ENCODE peak calls at places on chromosomes 2 and 18, in five cellular contexts. F is hypothalamus, Q is substantia nigra, X is thoracic aorta, L is C1 segment of cervical spinal cord. V is an unnamed sample.

GRCh38 chr2:131394147-131394931 is 30.4 kb upstream of the RAB6D start:
- DNase-seq in F (no peak), Q (no peak), X (no peak), L (no peak), V (no peak)

GRCh38 chr2:161418715-161419337 is 2.7 kb downstream of the TBR1 start:
- DNase-seq in F (no peak), Q (no peak), X (no peak), L (no peak), V (no peak)

GRCh38 chr2:215136669-215137328 is 1.6 kb downstream of the ABCA12 start:
- DNase-seq in F (no peak), Q (no peak), X (no peak), L (no peak), V (no peak)

GRCh38 chr2:105806994-105807393 is 62.3 kb downstream of the NCK2 start:
- DNase-seq in F (no peak), Q (no peak), X (no peak), L (no peak), V (no peak)

GRCh38 chr18:65260030-65260429 is 490.8 kb upstream of the CDH7 start:
- DNase-seq in F (no peak), Q (no peak), X (no peak), L (no peak), V (no peak)

GRCh38 chr2:129801575-129801974 is 177.9 kb upstream of the RAB6C start:
- DNase-seq in F (no peak), Q (no peak), X (no peak), L (no peak), V (no peak)

GRCh38 chr18:70621710-70622109 is 332.9 kb downstream of the SOCS6 start:
- DNase-seq in F (no peak), Q (no peak), X (no peak), L (no peak), V (no peak)

GRCh38 chr2:58137856-58138255 is 91.2 kb downstream of the VRK2 start:
- DNase-seq in F (no peak), Q (no peak), X (no peak), L (no peak), V (no peak)

GRCh38 chr2:105873721-105874120 is 129.0 kb downstream of the NCK2 start:
- DNase-seq in F (no peak), Q (no peak), X (no peak), L (no peak), V (no peak)

GRCh38 chr18:336753-337152 is 68.9 kb upstream of the THOC1 start:
- DNase-seq in F (no peak), Q (no peak), X (no peak), L (no peak), V (no peak)

GRCh38 chr2:13193075-13193474 is 476.3 kb downstream of the TRIB2 start:
- DNase-seq in F (no peak), Q (no peak), X (no peak), L (no peak), V (no peak)

GRCh38 chr2:13046557-13047165 is 329.9 kb downstream of the TRIB2 start:
- DNase-seq in F (no peak), Q (no peak), X (no peak), L (no peak), V (no peak)

GRCh38 chr2:19488009-19488691 is 129.7 kb upstream of the OSR1 start:
- DNase-seq in F (no peak), Q (no peak), X (no peak), L (no peak), V (no peak)

GRCh38 chr2:235500110-235500760 is 6.4 kb downstream of the AGAP1 start:
- DNase-seq in F (no peak), Q (no peak), X (no peak), L (no peak), V (no peak)

GRCh38 chr18:51234117-51235010 is 36.9 kb upstream of the MEX3C start:
- DNase-seq in F (no peak), Q (no peak), X (no peak), L (no peak), V (no peak)

GRCh38 chr18:79537758-79538157 is 141.8 kb upstream of the CTDP1 start:
- DNase-seq in F (no peak), Q (no peak), X (no peak), L (no peak), V (no peak)

GRCh38 chr2:155518094-155518493 is 814.4 kb downstream of the NR4A2 start:
- DNase-seq in F (no peak), Q (no peak), X (no peak), L (no peak), V (no peak)

GRCh38 chr2:176854878-176855277 is 357.7 kb upstream of the HNRNPA3 start:
- DNase-seq in F (no peak), Q (no peak), X (no peak), L (no peak), V (no peak)

GRCh38 chr2:193276560-193276959 is 1081.8 kb upstream of the TMEFF2 start:
- DNase-seq in F (no peak), Q (no peak), X (no peak), L (no peak), V (no peak)

GRCh38 chr2:152557273-152557879 is 159.9 kb downstream of the PRPF40A start:
- DNase-seq in F (no peak), Q (no peak), X (no peak), L (no peak), V (no peak)

GRCh38 chr2:133109772-133110171 is 439.8 kb upstream of the LYPD1 start:
- DNase-seq in F (no peak), Q (no peak), X (no peak), L (no peak), V (no peak)

GRCh38 chr2:25347846-25348245 is 6.1 kb upstream of the DNMT3A start:
- DNase-seq in F (no peak), Q (no peak), X (no peak), L (no peak), V (no peak)

GRCh38 chr2:155630760-155631159 is 701.8 kb downstream of the NR4A2 start:
- DNase-seq in F (no peak), Q (no peak), X (no peak), L (no peak), V (no peak)

GRCh38 chr2:108145551-108145950 is 94.2 kb upstream of the SULT1C3 start:
- DNase-seq in F (no peak), Q (no peak), X (no peak), L (no peak), V (no peak)

GRCh38 chr2:156157670-156158069 is 174.9 kb downstream of the NR4A2 start:
- DNase-seq in F (no peak), Q (no peak), X (no peak), L (no peak), V (no peak)

GRCh38 chr2:129862668-129863067 is 116.8 kb upstream of the RAB6C start:
- DNase-seq in F (no peak), Q (no peak), X (no peak), L (no peak), V (no peak)

GRCh38 chr18:2826581-2826980 is 20.2 kb upstream of the EMILIN2 start:
- DNase-seq in F (no peak), Q (no peak), X (no peak), L (no peak), V (no peak)

GRCh38 chr2:176133366-176133765 is 3.9 kb downstream of the HOXD8 start:
- DNase-seq in F (no peak), Q (no peak), X (no peak), L (no peak), V (no peak)

GRCh38 chr2:237774811-237775553 is 23.6 kb upstream of the RBM44 start:
- DNase-seq in F (no peak), Q (no peak), X (no peak), L (peak), V (no peak)

GRCh38 chr18:24016643-24017042 is 2.1 kb downstream of the TTC39C start:
- DNase-seq in F (no peak), Q (no peak), X (no peak), L (no peak), V (no peak)